ENCODE peak calls at places on chromosomes 1 and 21, in ten cellular contexts. U is upper lobe of left lung; A is neuronal stem cell; F is mammary epithelial cell; H is effector memory CD4-positive, alpha-beta T cell; R is left lung; Y is astrocyte; P is IMR-90; V is CD8-positive, alpha-beta T cell; N is spleen. S is an unnamed sample.

GRCh38 chr1:218374401-218374848 is 29.3 kb downstream of the TGFB2 start:
- DNase-seq in P (peak; percentile 44), A (no peak), H (no peak), Y (no peak), R (no peak), U (no peak), F (no peak), N (no peak), V (no peak), S (no peak)

GRCh38 chr1:75067975-75068374 is 66.2 kb upstream of the LHX8 start:
- DNase-seq in R (no peak), N (no peak), A (no peak), H (no peak), P (no peak), U (no peak), V (no peak), F (no peak), Y (no peak), S (no peak)

GRCh38 chr1:247824023-247824422 is at the start of gene OR14A16:
- DNase-seq in U (no peak), P (no peak), V (no peak), F (no peak), R (no peak), A (no peak), Y (no peak), H (no peak), N (no peak), S (no peak)

GRCh38 chr1:160205974-160206369 is 788 bp downstream of the PEA15 start:
- DNase-seq in A (no peak), V (peak; percentile 58), R (no peak), H (peak; percentile 41), Y (peak; percentile 56), P (peak; percentile 64), F (peak; percentile 68), U (peak; percentile 53), N (peak; percentile 81), S (no peak)

GRCh38 chr1:42932442-42932941 is 26.2 kb downstream of the SLC2A1 start:
- DNase-seq in N (peak; percentile 80), U (no peak), R (no peak), Y (no peak), A (no peak), H (no peak), P (no peak), F (no peak), V (no peak), S (no peak)

GRCh38 chr1:10779201-10779600 is 17.2 kb downstream of the CASZ1 start:
- DNase-seq in P (no peak), H (no peak), Y (peak; percentile 65), U (peak; percentile 49), V (no peak), N (no peak), A (no peak), R (no peak), F (peak; percentile 98), S (no peak)

GRCh38 chr1:6785721-6786505 is 659 bp downstream of the CAMTA1 start:
- DNase-seq in N (peak; percentile 91), A (peak; percentile 40), R (peak; percentile 85), V (no peak), U (peak; percentile 48), Y (no peak), H (peak; percentile 37), F (peak; percentile 12), P (peak; percentile 15), S (peak; percentile 52)

GRCh38 chr1:116361648-116362047 is 11.4 kb upstream of the ATP1A1 start:
- DNase-seq in F (no peak), Y (no peak), V (no peak), P (no peak), R (no peak), U (no peak), A (no peak), N (no peak), H (no peak), S (no peak)

GRCh38 chr1:160217466-160218165 is 12.4 kb downstream of the PEA15 start:
- DNase-seq in R (no peak), F (peak; percentile 64), V (no peak), N (no peak), U (no peak), P (no peak), A (no peak), Y (no peak), H (no peak), S (no peak)

GRCh38 chr1:171740987-171741871 is 636 bp downstream of the VAMP4 start:
- DNase-seq in U (peak; percentile 51), P (peak; percentile 25), F (peak; percentile 24), N (no peak), Y (peak; percentile 9), H (peak; percentile 4), R (peak; percentile 36), A (peak; percentile 20), V (peak; percentile 54), S (peak; percentile 29)

GRCh38 chr1:212712451-212713303 is 13.0 kb upstream of the BATF3 start:
- DNase-seq in N (no peak), H (no peak), V (no peak), Y (peak; percentile 93), P (peak; percentile 90), R (no peak), A (no peak), U (no peak), F (peak; percentile 53), S (no peak)

GRCh38 chr1:153488731-153489130 is 28.3 kb upstream of the S100A7 start:
- DNase-seq in Y (peak; percentile 83), P (no peak), N (no peak), F (peak; percentile 53), U (no peak), H (no peak), R (no peak), A (no peak), V (no peak), S (no peak)

GRCh38 chr1:203291201-203292096 is 13.9 kb upstream of the BTG2 start:
- DNase-seq in U (peak; percentile 53), R (no peak), F (no peak), N (no peak), A (no peak), Y (no peak), H (no peak), P (no peak), V (no peak), S (no peak)

GRCh38 chr21:41863439-41863740 is 15.8 kb downstream of the PRDM15 start:
- DNase-seq in R (no peak), U (no peak), A (no peak), P (no peak), F (no peak), V (no peak), N (no peak), Y (no peak), H (no peak), S (no peak)

GRCh38 chr21:15130751-15131150 is 66.0 kb upstream of the NRIP1 start:
- DNase-seq in U (no peak), F (peak; percentile 19), R (no peak), Y (no peak), H (no peak), N (no peak), P (no peak), A (no peak), V (no peak), S (no peak)

GRCh38 chr1:93988634-93989350 is 79.6 kb upstream of the GCLM start:
- DNase-seq in F (peak; percentile 97), R (no peak), H (no peak), P (peak; percentile 85), Y (peak; percentile 97), U (no peak), N (no peak), A (no peak), V (no peak), S (no peak)

DNA sequence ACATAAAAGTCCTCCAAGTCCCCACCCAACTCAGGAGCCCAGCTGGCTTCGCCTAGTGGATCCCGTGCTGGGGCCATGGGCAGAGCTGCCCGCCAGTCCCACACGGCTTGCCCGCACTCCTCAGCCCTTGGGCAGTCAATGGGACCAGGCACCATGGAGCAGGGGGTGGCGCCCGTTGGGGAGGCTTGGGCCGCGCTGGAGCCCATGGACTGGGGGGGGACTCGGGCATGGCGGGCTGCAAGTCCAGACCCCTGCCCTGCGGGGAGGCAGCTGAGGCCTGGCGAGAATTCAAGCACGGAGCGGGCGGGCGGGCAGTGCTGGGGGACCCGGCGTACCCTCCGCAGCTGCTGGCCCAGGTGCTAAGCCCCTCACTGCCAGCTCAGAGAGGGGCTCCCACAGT is 249.8 kb upstream of the PLD5 start:
- DNase-seq in P (no peak), R (peak; percentile 75), F (no peak), A (no peak), U (no peak), H (no peak), V (no peak), Y (no peak), N (no peak), S (no peak)
- H3K4me3 ChIP-seq in P (no peak overlapping the region), R (no peak overlapping the region), F (no peak overlapping the region), A (no peak overlapping the region), U (no peak overlapping the region), H (no peak overlapping the region), V (no peak overlapping the region), Y (no peak overlapping the region), N (no peak overlapping the region), S (no peak overlapping the region)

DNA sequence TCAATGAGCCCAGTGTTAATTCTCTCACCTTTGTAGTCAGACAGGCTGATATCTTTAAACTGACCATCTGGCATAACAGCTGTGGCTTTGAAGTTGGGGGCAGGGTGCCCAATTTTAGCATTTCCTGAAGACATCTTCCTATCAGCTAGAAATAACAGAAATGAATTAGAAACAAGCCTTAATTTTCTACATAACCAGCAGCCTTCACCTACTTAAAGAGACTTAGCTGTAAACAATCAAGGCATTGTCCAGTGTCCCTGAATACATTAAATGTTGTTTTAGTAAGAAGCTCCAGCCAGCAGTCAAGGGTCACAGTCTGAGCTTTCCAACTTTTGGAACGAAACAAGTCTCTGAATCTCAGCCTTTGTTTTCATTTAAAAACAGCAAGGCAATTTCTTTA is 2.8 kb downstream of the PRDX1 start:
- DNase-seq in U (no peak), A (no peak), R (no peak), H (no peak), V (no peak), Y (no peak), N (no peak), F (no peak), P (no peak), S (no peak)
- H3K27ac ChIP-seq in U (no peak overlapping the region), A (no peak overlapping the region), R (no peak overlapping the region), H (no peak overlapping the region), V (no peak overlapping the region), Y (no peak overlapping the region), N (peak overlapping the region; percentile 2), F (no peak overlapping the region), P (no peak overlapping the region), S (peak overlapping the region; percentile 14)

DNA sequence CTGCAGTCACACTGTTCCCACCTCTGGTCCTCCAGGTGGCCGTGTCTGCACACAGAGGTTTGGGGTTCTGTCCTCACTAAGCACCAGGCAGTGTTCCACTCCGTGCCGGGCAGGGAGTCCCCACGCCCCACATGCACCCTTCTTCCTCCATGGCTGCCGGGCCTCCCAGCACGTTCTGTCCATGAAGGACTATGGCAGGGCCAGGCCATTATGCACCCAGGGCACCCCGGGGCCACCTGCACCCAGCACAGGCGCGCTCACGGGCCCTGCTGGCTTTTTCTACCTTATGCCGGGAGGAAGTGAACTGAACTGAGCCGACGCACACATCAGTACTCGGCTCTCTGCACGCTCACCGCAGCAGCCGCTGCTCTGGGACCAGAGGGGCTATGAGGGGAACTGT is 10.3 kb downstream of the PANK4 start:
- DNase-seq in V (no peak), R (no peak), Y (no peak), U (no peak), H (no peak), N (no peak), F (no peak), A (no peak), P (no peak), S (no peak)
- H3K36me3 ChIP-seq in V (peaks cover 88% of the 10 kb centered on the region), R (peaks cover 99% of the 10 kb centered on the region), Y (peaks cover 7% of the 10 kb centered on the region), U (peaks cover 100% of the 10 kb centered on the region), H (peaks cover 98% of the 10 kb centered on the region), N (peaks cover 98% of the 10 kb centered on the region), F (peaks cover 2% of the 10 kb centered on the region), A (peaks cover 77% of the 10 kb centered on the region), P (peaks cover 88% of the 10 kb centered on the region), S (peaks cover 35% of the 10 kb centered on the region)

GRCh38 chr1:223030871-223031270 is 112.2 kb downstream of the TLR5 start:
- DNase-seq in H (no peak), N (no peak), R (no peak), F (no peak), P (no peak), U (no peak), V (no peak), A (no peak), Y (no peak), S (no peak)
- H3K4me3 ChIP-seq in H (no peak overlapping the region), N (no peak overlapping the region), R (no peak overlapping the region), F (no peak overlapping the region), P (no peak overlapping the region), U (no peak overlapping the region), V (no peak overlapping the region), A (no peak overlapping the region), Y (no peak overlapping the region), S (no peak overlapping the region)